ENCODE peak calls at places on chromosomes 6 and 20, in ten cellular contexts. One of them, this sample, is unnamed.

GRCh38 chr20:62707981-62708521 is 585 bp upstream of the NTSR1 start:
- DNase-seq in endothelial cell: peak
- DNase-seq in activated CD4-positive, alpha-beta T cell treated with anti-CD3 and anti-CD28 coated beads, Interleukin-2, amount 10 ng/mL, durations not matched to agents 7 days and 5 days: no peak
- DNase-seq in A549: peak
- DNase-seq in right lobe of liver: peak
- DNase-seq in SK-MEL-5: no peak
- DNase-seq in upper lobe of left lung: no peak
- DNase-seq in NCI-H1417: peak
- DNase-seq in GM06990: no peak
- DNase-seq in amniotic stem cell: no peak
- DNase-seq in this sample: peak

GRCh38 chr6:53484409-53485280 is 60.3 kb downstream of the GCLC start:
- DNase-seq in endothelial cell: peak
- DNase-seq in activated CD4-positive, alpha-beta T cell treated with anti-CD3 and anti-CD28 coated beads, Interleukin-2, amount 10 ng/mL, durations not matched to agents 7 days and 5 days: peak
- DNase-seq in A549: peak
- DNase-seq in right lobe of liver: no peak
- DNase-seq in SK-MEL-5: peak
- DNase-seq in upper lobe of left lung: peak
- DNase-seq in NCI-H1417: peak
- DNase-seq in GM06990: no peak
- DNase-seq in amniotic stem cell: no peak
- DNase-seq in this sample: peak

GRCh38 chr6:66522864-66523263 is 815.8 kb upstream of the EYS start:
- DNase-seq in endothelial cell: no peak
- DNase-seq in activated CD4-positive, alpha-beta T cell treated with anti-CD3 and anti-CD28 coated beads, Interleukin-2, amount 10 ng/mL, durations not matched to agents 7 days and 5 days: no peak
- DNase-seq in A549: no peak
- DNase-seq in right lobe of liver: no peak
- DNase-seq in SK-MEL-5: no peak
- DNase-seq in upper lobe of left lung: no peak
- DNase-seq in NCI-H1417: no peak
- DNase-seq in GM06990: no peak
- DNase-seq in amniotic stem cell: no peak
- DNase-seq in this sample: no peak

GRCh38 chr6:1786455-1787108 is 176.9 kb downstream of the FOXC1 start:
- DNase-seq in endothelial cell: no peak
- DNase-seq in activated CD4-positive, alpha-beta T cell treated with anti-CD3 and anti-CD28 coated beads, Interleukin-2, amount 10 ng/mL, durations not matched to agents 7 days and 5 days: no peak
- DNase-seq in A549: no peak
- DNase-seq in right lobe of liver: no peak
- DNase-seq in SK-MEL-5: no peak
- DNase-seq in upper lobe of left lung: no peak
- DNase-seq in NCI-H1417: no peak
- DNase-seq in GM06990: peak
- DNase-seq in amniotic stem cell: no peak
- DNase-seq in this sample: no peak

GRCh38 chr6:106138151-106138550 is 52.0 kb downstream of the PRDM1 start:
- DNase-seq in endothelial cell: no peak
- DNase-seq in activated CD4-positive, alpha-beta T cell treated with anti-CD3 and anti-CD28 coated beads, Interleukin-2, amount 10 ng/mL, durations not matched to agents 7 days and 5 days: no peak
- DNase-seq in A549: no peak
- DNase-seq in right lobe of liver: no peak
- DNase-seq in SK-MEL-5: no peak
- DNase-seq in upper lobe of left lung: no peak
- DNase-seq in NCI-H1417: no peak
- DNase-seq in GM06990: no peak
- DNase-seq in amniotic stem cell: no peak
- DNase-seq in this sample: no peak

GRCh38 chr6:29294499-29294914 is 7.0 kb upstream of the OR14J1 start:
- DNase-seq in endothelial cell: no peak
- DNase-seq in activated CD4-positive, alpha-beta T cell treated with anti-CD3 and anti-CD28 coated beads, Interleukin-2, amount 10 ng/mL, durations not matched to agents 7 days and 5 days: no peak
- DNase-seq in A549: no peak
- DNase-seq in right lobe of liver: no peak
- DNase-seq in SK-MEL-5: no peak
- DNase-seq in upper lobe of left lung: peak
- DNase-seq in NCI-H1417: no peak
- DNase-seq in GM06990: no peak
- DNase-seq in amniotic stem cell: no peak
- DNase-seq in this sample: no peak

GRCh38 chr6:3444276-3445088 is 12.4 kb downstream of the SLC22A23 start:
- DNase-seq in endothelial cell: no peak
- DNase-seq in activated CD4-positive, alpha-beta T cell treated with anti-CD3 and anti-CD28 coated beads, Interleukin-2, amount 10 ng/mL, durations not matched to agents 7 days and 5 days: no peak
- DNase-seq in A549: no peak
- DNase-seq in right lobe of liver: no peak
- DNase-seq in SK-MEL-5: no peak
- DNase-seq in upper lobe of left lung: no peak
- DNase-seq in NCI-H1417: no peak
- DNase-seq in GM06990: no peak
- DNase-seq in amniotic stem cell: no peak
- DNase-seq in this sample: no peak

GRCh38 chr20:8244637-8245036 is 112.6 kb downstream of the PLCB1 start:
- DNase-seq in endothelial cell: no peak
- DNase-seq in activated CD4-positive, alpha-beta T cell treated with anti-CD3 and anti-CD28 coated beads, Interleukin-2, amount 10 ng/mL, durations not matched to agents 7 days and 5 days: no peak
- DNase-seq in A549: no peak
- DNase-seq in right lobe of liver: no peak
- DNase-seq in SK-MEL-5: no peak
- DNase-seq in upper lobe of left lung: peak
- DNase-seq in NCI-H1417: no peak
- DNase-seq in GM06990: no peak
- DNase-seq in amniotic stem cell: peak
- DNase-seq in this sample: no peak

GRCh38 chr6:138493413-138493812 is 5.9 kb downstream of the NHSL1 start:
- DNase-seq in endothelial cell: no peak
- DNase-seq in activated CD4-positive, alpha-beta T cell treated with anti-CD3 and anti-CD28 coated beads, Interleukin-2, amount 10 ng/mL, durations not matched to agents 7 days and 5 days: no peak
- DNase-seq in A549: no peak
- DNase-seq in right lobe of liver: no peak
- DNase-seq in SK-MEL-5: peak
- DNase-seq in upper lobe of left lung: peak
- DNase-seq in NCI-H1417: no peak
- DNase-seq in GM06990: no peak
- DNase-seq in amniotic stem cell: no peak
- DNase-seq in this sample: peak

GRCh38 chr20:4875578-4876067 is 125.7 kb downstream of the SLC23A2 start:
- DNase-seq in endothelial cell: no peak
- DNase-seq in activated CD4-positive, alpha-beta T cell treated with anti-CD3 and anti-CD28 coated beads, Interleukin-2, amount 10 ng/mL, durations not matched to agents 7 days and 5 days: no peak
- DNase-seq in A549: no peak
- DNase-seq in right lobe of liver: no peak
- DNase-seq in SK-MEL-5: no peak
- DNase-seq in upper lobe of left lung: no peak
- DNase-seq in NCI-H1417: peak
- DNase-seq in GM06990: peak
- DNase-seq in amniotic stem cell: no peak
- DNase-seq in this sample: no peak

GRCh38 chr6:70208235-70208790 is 94.6 kb downstream of the COL9A1 start:
- DNase-seq in endothelial cell: no peak
- DNase-seq in activated CD4-positive, alpha-beta T cell treated with anti-CD3 and anti-CD28 coated beads, Interleukin-2, amount 10 ng/mL, durations not matched to agents 7 days and 5 days: no peak
- DNase-seq in A549: no peak
- DNase-seq in right lobe of liver: no peak
- DNase-seq in SK-MEL-5: no peak
- DNase-seq in upper lobe of left lung: no peak
- DNase-seq in NCI-H1417: no peak
- DNase-seq in GM06990: no peak
- DNase-seq in amniotic stem cell: no peak
- DNase-seq in this sample: no peak

GRCh38 chr20:62685781-62686555 is 22.7 kb upstream of the NTSR1 start:
- DNase-seq in endothelial cell: no peak
- DNase-seq in activated CD4-positive, alpha-beta T cell treated with anti-CD3 and anti-CD28 coated beads, Interleukin-2, amount 10 ng/mL, durations not matched to agents 7 days and 5 days: peak
- DNase-seq in A549: no peak
- DNase-seq in right lobe of liver: peak
- DNase-seq in SK-MEL-5: no peak
- DNase-seq in upper lobe of left lung: peak
- DNase-seq in NCI-H1417: peak
- DNase-seq in GM06990: no peak
- DNase-seq in amniotic stem cell: no peak
- DNase-seq in this sample: no peak

GRCh38 chr20:62638680-62639406 is 3.5 kb upstream of the SLCO4A1 start:
- DNase-seq in endothelial cell: no peak
- DNase-seq in activated CD4-positive, alpha-beta T cell treated with anti-CD3 and anti-CD28 coated beads, Interleukin-2, amount 10 ng/mL, durations not matched to agents 7 days and 5 days: no peak
- DNase-seq in A549: no peak
- DNase-seq in right lobe of liver: no peak
- DNase-seq in SK-MEL-5: no peak
- DNase-seq in upper lobe of left lung: no peak
- DNase-seq in NCI-H1417: no peak
- DNase-seq in GM06990: no peak
- DNase-seq in amniotic stem cell: no peak
- DNase-seq in this sample: no peak

GRCh38 chr6:12628327-12628726 is 88.2 kb upstream of the PHACTR1 start:
- DNase-seq in endothelial cell: no peak
- DNase-seq in activated CD4-positive, alpha-beta T cell treated with anti-CD3 and anti-CD28 coated beads, Interleukin-2, amount 10 ng/mL, durations not matched to agents 7 days and 5 days: no peak
- DNase-seq in A549: no peak
- DNase-seq in right lobe of liver: no peak
- DNase-seq in SK-MEL-5: no peak
- DNase-seq in upper lobe of left lung: no peak
- DNase-seq in NCI-H1417: no peak
- DNase-seq in GM06990: no peak
- DNase-seq in amniotic stem cell: no peak
- DNase-seq in this sample: no peak

GRCh38 chr6:161984707-161985106 is 710.8 kb upstream of the AGPAT4 start:
- DNase-seq in endothelial cell: no peak
- DNase-seq in activated CD4-positive, alpha-beta T cell treated with anti-CD3 and anti-CD28 coated beads, Interleukin-2, amount 10 ng/mL, durations not matched to agents 7 days and 5 days: no peak
- DNase-seq in A549: no peak
- DNase-seq in right lobe of liver: no peak
- DNase-seq in SK-MEL-5: no peak
- DNase-seq in upper lobe of left lung: no peak
- DNase-seq in NCI-H1417: no peak
- DNase-seq in GM06990: no peak
- DNase-seq in amniotic stem cell: no peak
- DNase-seq in this sample: no peak

GRCh38 chr6:118400098-118400497 is 148.0 kb upstream of the PLN start:
- DNase-seq in endothelial cell: no peak
- DNase-seq in activated CD4-positive, alpha-beta T cell treated with anti-CD3 and anti-CD28 coated beads, Interleukin-2, amount 10 ng/mL, durations not matched to agents 7 days and 5 days: no peak
- DNase-seq in A549: no peak
- DNase-seq in right lobe of liver: no peak
- DNase-seq in SK-MEL-5: no peak
- DNase-seq in upper lobe of left lung: no peak
- DNase-seq in NCI-H1417: no peak
- DNase-seq in GM06990: no peak
- DNase-seq in amniotic stem cell: no peak
- DNase-seq in this sample: no peak

GRCh38 chr6:26175428-26176181 is 88.4 kb downstream of the HFE start:
- DNase-seq in endothelial cell: peak
- DNase-seq in activated CD4-positive, alpha-beta T cell treated with anti-CD3 and anti-CD28 coated beads, Interleukin-2, amount 10 ng/mL, durations not matched to agents 7 days and 5 days: peak
- DNase-seq in A549: peak
- DNase-seq in right lobe of liver: no peak
- DNase-seq in SK-MEL-5: peak
- DNase-seq in upper lobe of left lung: no peak
- DNase-seq in NCI-H1417: no peak
- DNase-seq in GM06990: no peak
- DNase-seq in amniotic stem cell: peak
- DNase-seq in this sample: peak

GRCh38 chr6:150033197-150033771 is 8.0 kb upstream of the RAET1L start:
- DNase-seq in endothelial cell: no peak
- DNase-seq in activated CD4-positive, alpha-beta T cell treated with anti-CD3 and anti-CD28 coated beads, Interleukin-2, amount 10 ng/mL, durations not matched to agents 7 days and 5 days: no peak
- DNase-seq in A549: no peak
- DNase-seq in right lobe of liver: no peak
- DNase-seq in SK-MEL-5: no peak
- DNase-seq in upper lobe of left lung: no peak
- DNase-seq in NCI-H1417: no peak
- DNase-seq in GM06990: no peak
- DNase-seq in amniotic stem cell: no peak
- DNase-seq in this sample: no peak

GRCh38 chr6:56954389-56955170 is at the start of gene BEND6:
- DNase-seq in endothelial cell: no peak
- DNase-seq in activated CD4-positive, alpha-beta T cell treated with anti-CD3 and anti-CD28 coated beads, Interleukin-2, amount 10 ng/mL, durations not matched to agents 7 days and 5 days: peak
- DNase-seq in A549: peak
- DNase-seq in right lobe of liver: no peak
- DNase-seq in SK-MEL-5: peak
- DNase-seq in upper lobe of left lung: no peak
- DNase-seq in NCI-H1417: peak
- DNase-seq in GM06990: peak
- DNase-seq in amniotic stem cell: peak
- DNase-seq in this sample: peak

GRCh38 chr20:59606566-59606965 is 2.2 kb downstream of the PHACTR3 start:
- DNase-seq in endothelial cell: no peak
- DNase-seq in activated CD4-positive, alpha-beta T cell treated with anti-CD3 and anti-CD28 coated beads, Interleukin-2, amount 10 ng/mL, durations not matched to agents 7 days and 5 days: no peak
- DNase-seq in A549: no peak
- DNase-seq in right lobe of liver: no peak
- DNase-seq in SK-MEL-5: no peak
- DNase-seq in upper lobe of left lung: no peak
- DNase-seq in NCI-H1417: no peak
- DNase-seq in GM06990: no peak
- DNase-seq in amniotic stem cell: no peak
- DNase-seq in this sample: no peak

GRCh38 chr6:157406666-157407065 is 25.7 kb downstream of the ZDHHC14 start:
- DNase-seq in endothelial cell: no peak
- DNase-seq in activated CD4-positive, alpha-beta T cell treated with anti-CD3 and anti-CD28 coated beads, Interleukin-2, amount 10 ng/mL, durations not matched to agents 7 days and 5 days: no peak
- DNase-seq in A549: no peak
- DNase-seq in right lobe of liver: no peak
- DNase-seq in SK-MEL-5: no peak
- DNase-seq in upper lobe of left lung: no peak
- DNase-seq in NCI-H1417: no peak
- DNase-seq in GM06990: no peak
- DNase-seq in amniotic stem cell: no peak
- DNase-seq in this sample: no peak

GRCh38 chr6:64084201-64084663 is 448.6 kb downstream of the PHF3 start:
- DNase-seq in endothelial cell: no peak
- DNase-seq in activated CD4-positive, alpha-beta T cell treated with anti-CD3 and anti-CD28 coated beads, Interleukin-2, amount 10 ng/mL, durations not matched to agents 7 days and 5 days: no peak
- DNase-seq in A549: peak
- DNase-seq in right lobe of liver: no peak
- DNase-seq in SK-MEL-5: no peak
- DNase-seq in upper lobe of left lung: no peak
- DNase-seq in NCI-H1417: no peak
- DNase-seq in GM06990: no peak
- DNase-seq in amniotic stem cell: no peak
- DNase-seq in this sample: no peak

GRCh38 chr20:10584319-10584812 is 89.4 kb downstream of the JAG1 start:
- DNase-seq in endothelial cell: no peak
- DNase-seq in activated CD4-positive, alpha-beta T cell treated with anti-CD3 and anti-CD28 coated beads, Interleukin-2, amount 10 ng/mL, durations not matched to agents 7 days and 5 days: no peak
- DNase-seq in A549: no peak
- DNase-seq in right lobe of liver: no peak
- DNase-seq in SK-MEL-5: no peak
- DNase-seq in upper lobe of left lung: no peak
- DNase-seq in NCI-H1417: no peak
- DNase-seq in GM06990: no peak
- DNase-seq in amniotic stem cell: no peak
- DNase-seq in this sample: no peak

GRCh38 chr20:58306421-58307261 is 2.9 kb upstream of the RAB22A start:
- DNase-seq in endothelial cell: no peak
- DNase-seq in activated CD4-positive, alpha-beta T cell treated with anti-CD3 and anti-CD28 coated beads, Interleukin-2, amount 10 ng/mL, durations not matched to agents 7 days and 5 days: peak
- DNase-seq in A549: peak
- DNase-seq in right lobe of liver: peak
- DNase-seq in SK-MEL-5: no peak
- DNase-seq in upper lobe of left lung: peak
- DNase-seq in NCI-H1417: no peak
- DNase-seq in GM06990: peak
- DNase-seq in amniotic stem cell: no peak
- DNase-seq in this sample: no peak

GRCh38 chr6:15901141-15902115 is 227.5 kb upstream of the MYLIP start:
- DNase-seq in endothelial cell: no peak
- DNase-seq in activated CD4-positive, alpha-beta T cell treated with anti-CD3 and anti-CD28 coated beads, Interleukin-2, amount 10 ng/mL, durations not matched to agents 7 days and 5 days: peak
- DNase-seq in A549: no peak
- DNase-seq in right lobe of liver: no peak
- DNase-seq in SK-MEL-5: peak
- DNase-seq in upper lobe of left lung: peak
- DNase-seq in NCI-H1417: no peak
- DNase-seq in GM06990: peak
- DNase-seq in amniotic stem cell: no peak
- DNase-seq in this sample: no peak

GRCh38 chr6:144449911-144450690 is 165.0 kb downstream of the UTRN start:
- DNase-seq in endothelial cell: no peak
- DNase-seq in activated CD4-positive, alpha-beta T cell treated with anti-CD3 and anti-CD28 coated beads, Interleukin-2, amount 10 ng/mL, durations not matched to agents 7 days and 5 days: no peak
- DNase-seq in A549: no peak
- DNase-seq in right lobe of liver: no peak
- DNase-seq in SK-MEL-5: no peak
- DNase-seq in upper lobe of left lung: no peak
- DNase-seq in NCI-H1417: no peak
- DNase-seq in GM06990: no peak
- DNase-seq in amniotic stem cell: no peak
- DNase-seq in this sample: no peak

GRCh38 chr6:170096191-170096802 is 194.6 kb downstream of the DLL1 start:
- DNase-seq in endothelial cell: peak
- DNase-seq in activated CD4-positive, alpha-beta T cell treated with anti-CD3 and anti-CD28 coated beads, Interleukin-2, amount 10 ng/mL, durations not matched to agents 7 days and 5 days: no peak
- DNase-seq in A549: no peak
- DNase-seq in right lobe of liver: no peak
- DNase-seq in SK-MEL-5: no peak
- DNase-seq in upper lobe of left lung: no peak
- DNase-seq in NCI-H1417: peak
- DNase-seq in GM06990: no peak
- DNase-seq in amniotic stem cell: no peak
- DNase-seq in this sample: peak

GRCh38 chr6:21634582-21634981 is 41.0 kb downstream of the SOX4 start:
- DNase-seq in endothelial cell: no peak
- DNase-seq in activated CD4-positive, alpha-beta T cell treated with anti-CD3 and anti-CD28 coated beads, Interleukin-2, amount 10 ng/mL, durations not matched to agents 7 days and 5 days: no peak
- DNase-seq in A549: peak
- DNase-seq in right lobe of liver: no peak
- DNase-seq in SK-MEL-5: peak
- DNase-seq in upper lobe of left lung: no peak
- DNase-seq in NCI-H1417: no peak
- DNase-seq in GM06990: no peak
- DNase-seq in amniotic stem cell: peak
- DNase-seq in this sample: no peak

This sample was measured in WTC11.